ENCODE peak calls at places on chromosome 13, in ten cellular contexts. N, E, C, U, P, X, A, V, L and J are unnamed samples.

GRCh38 chr13:35826626-35827254 is 304.4 kb downstream of the DCLK1 start:
- DNase-seq in C (peak; percentile 79), E (peak; percentile 5), A (no peak), X (no peak), U (peak; percentile 41), P (no peak), V (no peak), L (no peak), N (no peak), J (no peak)

GRCh38 chr13:99432637-99433542 is 68.4 kb upstream of the TM9SF2 start:
- DNase-seq in P (peak; percentile 79), V (peak; percentile 97), E (peak; percentile 57), L (peak; percentile 75), U (peak; percentile 81), A (peak; percentile 65), N (no peak), X (peak; percentile 75), C (peak; percentile 92), J (peak; percentile 40)

GRCh38 chr13:75485286-75486062 is 3.5 kb upstream of the TBC1D4 start:
- DNase-seq in E (no peak), P (no peak), U (no peak), N (no peak), A (peak; percentile 93), C (no peak), V (no peak), L (no peak), X (peak; percentile 48), J (no peak)

GRCh38 chr13:99436686-99437416 is 64.4 kb upstream of the TM9SF2 start:
- DNase-seq in A (peak; percentile 76), U (peak; percentile 85), V (no peak), P (peak; percentile 91), X (peak; percentile 73), L (peak; percentile 84), E (peak; percentile 93), N (peak; percentile 86), C (peak; percentile 95), J (peak; percentile 85)

GRCh38 chr13:20431080-20431479 is 94.6 kb downstream of the CRYL1 start:
- DNase-seq in E (no peak), X (no peak), U (no peak), L (no peak), V (no peak), A (no peak), C (no peak), P (no peak), N (no peak), J (no peak)

GRCh38 chr13:31913459-31913858 is 118.1 kb upstream of the FRY start:
- DNase-seq in U (no peak), N (no peak), C (no peak), E (no peak), V (no peak), X (no peak), L (no peak), A (no peak), P (no peak), J (no peak)

GRCh38 chr13:68550330-68550729 is 1320.2 kb upstream of the PCDH9 start:
- DNase-seq in L (no peak), E (no peak), V (no peak), U (no peak), N (no peak), C (no peak), A (no peak), X (no peak), P (no peak), J (no peak)

GRCh38 chr13:35874704-35875103 is 256.5 kb downstream of the DCLK1 start:
- DNase-seq in C (no peak), V (no peak), X (no peak), U (no peak), E (no peak), N (no peak), P (no peak), L (no peak), A (no peak), J (no peak)

GRCh38 chr13:38763446-38764381 is 76.8 kb downstream of the FREM2 start:
- DNase-seq in C (peak; percentile 70), P (peak; percentile 81), A (peak; percentile 38), X (peak; percentile 44), E (peak; percentile 4), L (peak; percentile 22), V (no peak), U (peak; percentile 37), N (peak; percentile 36), J (no peak)

GRCh38 chr13:76773695-76774094 is 112.5 kb downstream of the KCTD12 start:
- DNase-seq in L (no peak), C (no peak), P (no peak), U (no peak), V (no peak), X (no peak), N (no peak), A (no peak), E (no peak), J (no peak)

GRCh38 chr13:36904219-36904618 is 15.8 kb downstream of the SMAD9 start:
- DNase-seq in X (no peak), V (no peak), N (no peak), C (no peak), U (no peak), A (no peak), P (no peak), L (no peak), E (no peak), J (peak; percentile 44)

GRCh38 chr13:39930544-39931444 is 275.3 kb downstream of the COG6 start:
- DNase-seq in P (no peak), C (no peak), N (no peak), V (no peak), E (no peak), X (peak; percentile 22), L (no peak), A (no peak), U (no peak), J (no peak)

GRCh38 chr13:31912641-31913401 is 118.8 kb upstream of the FRY start:
- DNase-seq in L (no peak), N (peak; percentile 25), X (peak; percentile 62), V (no peak), C (no peak), P (no peak), E (no peak), A (no peak), U (no peak), J (no peak)

GRCh38 chr13:80340643-80341097 is 256 bp downstream of the SPRY2 start:
- DNase-seq in C (no peak), P (no peak), N (no peak), A (peak; percentile 72), U (no peak), X (no peak), L (peak; percentile 66), E (peak; percentile 39), V (no peak), J (no peak)

GRCh38 chr13:110403721-110404120 is 96.6 kb downstream of the COL4A2 start:
- DNase-seq in E (no peak), A (peak; percentile 83), C (no peak), L (no peak), P (no peak), X (no peak), U (no peak), N (no peak), V (no peak), J (no peak)

GRCh38 chr13:100461309-100462035 is 127.1 kb downstream of the GGACT start:
- DNase-seq in P (peak; percentile 78), U (no peak), X (no peak), L (peak; percentile 69), A (no peak), V (no peak), C (no peak), N (no peak), E (no peak), J (no peak)

GRCh38 chr13:29886446-29886845 is 36.0 kb upstream of the UBL3 start:
- DNase-seq in V (no peak), X (no peak), P (no peak), U (no peak), A (no peak), C (no peak), L (no peak), E (no peak), N (no peak), J (no peak)

GRCh38 chr13:44299142-44299541 is 74.5 kb upstream of the SERP2 start:
- DNase-seq in E (no peak), C (no peak), U (no peak), A (peak; percentile 62), X (peak; percentile 31), V (no peak), L (no peak), N (no peak), P (no peak), J (no peak)

GRCh38 chr13:44301639-44302015 is 72.0 kb upstream of the SERP2 start:
- DNase-seq in X (no peak), A (no peak), P (no peak), V (no peak), C (no peak), L (no peak), U (no peak), N (no peak), E (no peak), J (no peak)

GRCh38 chr13:44302233-44302632 is 71.4 kb upstream of the SERP2 start:
- DNase-seq in V (no peak), A (peak; percentile 85), E (no peak), X (peak; percentile 58), C (no peak), U (no peak), L (no peak), N (no peak), P (no peak), J (no peak)

GRCh38 chr13:44299544-44299943 is 74.1 kb upstream of the SERP2 start:
- DNase-seq in X (no peak), P (no peak), E (no peak), C (no peak), V (no peak), A (no peak), U (no peak), N (no peak), L (no peak), J (no peak)

GRCh38 chr13:44300895-44301638 is 72.6 kb upstream of the SERP2 start:
- DNase-seq in L (peak; percentile 74), C (no peak), N (no peak), U (no peak), A (peak; percentile 94), P (no peak), E (no peak), X (peak; percentile 89), V (peak; percentile 56), J (no peak)
- H3K27ac ChIP-seq in L (peak overlapping the region; percentile 20), C (no peak overlapping the region), N (peak overlapping the region; percentile 64), U (no peak overlapping the region), A (peak overlapping the region; percentile 5), P (no peak overlapping the region), E (no peak overlapping the region), X (peak overlapping the region; percentile 100), V (peak overlapping the region; percentile 43), J (no peak overlapping the region)

GRCh38 chr13:113951246-113951999 is 22.5 kb downstream of the C13orf46 start:
- DNase-seq in C (peak; percentile 87), L (peak; percentile 56), P (peak; percentile 70), N (peak; percentile 66), V (no peak), X (peak; percentile 85), E (peak; percentile 19), A (peak; percentile 42), U (peak; percentile 74), J (peak; percentile 85)
- TF ChIP-seq CTCF in C (peak; percentile 68), L (peak; percentile 79), P (peak; percentile 61), N (no peak), V (peak; percentile 53), X (peak; percentile 81), E (peak; percentile 25), A (peak; percentile 71), U (peak; percentile 77), J (peak; percentile 63)

GRCh38 chr13:50167967-50168366 is 152.7 kb downstream of the KCNRG start:
- DNase-seq in X (no peak), L (no peak), U (no peak), E (no peak), N (no peak), V (no peak), P (no peak), C (no peak), A (no peak), J (no peak)
- H3K9ac ChIP-seq in X (no peak overlapping the region), L (no peak overlapping the region), U (no peak overlapping the region), E (no peak overlapping the region), N (no peak overlapping the region), V (no peak overlapping the region), P (no peak overlapping the region), C (no peak overlapping the region), A (no peak overlapping the region), J (no peak overlapping the region)

GRCh38 chr13:51747438-51748434 is 56.2 kb downstream of the DHRS12 start:
- DNase-seq in V (no peak), A (no peak), C (peak; percentile 79), E (no peak), L (no peak), N (no peak), X (no peak), P (peak; percentile 35), U (no peak), J (no peak)
- H3K27ac ChIP-seq in V (no peak overlapping the region), A (no peak overlapping the region), C (no peak overlapping the region), E (no peak overlapping the region), L (no peak overlapping the region), N (no peak overlapping the region), X (no peak overlapping the region), P (no peak overlapping the region), U (no peak overlapping the region), J (no peak overlapping the region)